ENCODE peak calls at places on chromosomes 7 and 10, in nine cellular contexts. One of them, this sample, is unnamed.

GRCh38 chr7:139060838-139061237 is 25.0 kb upstream of the ZC3HAV1L start:
- DNase-seq in HTR-8/SVneo: no peak
- DNase-seq in T-helper 9 cell: no peak
- DNase-seq in tibial artery: no peak
- DNase-seq in stimulated activated CD8-positive, alpha-beta memory T cell treated with anti-CD3 and anti-CD28 coated beads, Interleukin-12 subunit alpha, Interleukin-12 subunit beta, amount 100 ng/mL, for 4 hours: no peak
- DNase-seq in activated naive CD4-positive, alpha-beta T cell treated with anti-CD3 and anti-CD28 coated beads, Interleukin-2, amount 50 U/mL, for 16 hours: no peak
- DNase-seq in cardiac muscle cell: no peak
- DNase-seq in adipocyte: peak
- DNase-seq in fibroblast of gingiva: no peak
- DNase-seq in this sample: no peak

GRCh38 chr10:34489973-34490372 is 325.1 kb downstream of the PARD3 start:
- DNase-seq in HTR-8/SVneo: peak
- DNase-seq in T-helper 9 cell: no peak
- DNase-seq in tibial artery: no peak
- DNase-seq in stimulated activated CD8-positive, alpha-beta memory T cell treated with anti-CD3 and anti-CD28 coated beads, Interleukin-12 subunit alpha, Interleukin-12 subunit beta, amount 100 ng/mL, for 4 hours: no peak
- DNase-seq in activated naive CD4-positive, alpha-beta T cell treated with anti-CD3 and anti-CD28 coated beads, Interleukin-2, amount 50 U/mL, for 16 hours: no peak
- DNase-seq in cardiac muscle cell: peak
- DNase-seq in adipocyte: peak
- DNase-seq in fibroblast of gingiva: peak
- DNase-seq in this sample: no peak

GRCh38 chr7:43511029-43511428 is 71.9 kb upstream of the STK17A start:
- DNase-seq in HTR-8/SVneo: no peak
- DNase-seq in T-helper 9 cell: no peak
- DNase-seq in tibial artery: no peak
- DNase-seq in stimulated activated CD8-positive, alpha-beta memory T cell treated with anti-CD3 and anti-CD28 coated beads, Interleukin-12 subunit alpha, Interleukin-12 subunit beta, amount 100 ng/mL, for 4 hours: no peak
- DNase-seq in activated naive CD4-positive, alpha-beta T cell treated with anti-CD3 and anti-CD28 coated beads, Interleukin-2, amount 50 U/mL, for 16 hours: no peak
- DNase-seq in cardiac muscle cell: no peak
- DNase-seq in adipocyte: no peak
- DNase-seq in fibroblast of gingiva: no peak
- DNase-seq in this sample: no peak

GRCh38 chr10:100612601-100613595 is 77.2 kb downstream of the HIF1AN start:
- DNase-seq in HTR-8/SVneo: no peak
- DNase-seq in T-helper 9 cell: no peak
- DNase-seq in tibial artery: no peak
- DNase-seq in stimulated activated CD8-positive, alpha-beta memory T cell treated with anti-CD3 and anti-CD28 coated beads, Interleukin-12 subunit alpha, Interleukin-12 subunit beta, amount 100 ng/mL, for 4 hours: no peak
- DNase-seq in activated naive CD4-positive, alpha-beta T cell treated with anti-CD3 and anti-CD28 coated beads, Interleukin-2, amount 50 U/mL, for 16 hours: no peak
- DNase-seq in cardiac muscle cell: no peak
- DNase-seq in adipocyte: no peak
- DNase-seq in fibroblast of gingiva: no peak
- DNase-seq in this sample: no peak

GRCh38 chr7:13448243-13448642 is 541.2 kb downstream of the ETV1 start:
- DNase-seq in HTR-8/SVneo: no peak
- DNase-seq in T-helper 9 cell: no peak
- DNase-seq in tibial artery: no peak
- DNase-seq in stimulated activated CD8-positive, alpha-beta memory T cell treated with anti-CD3 and anti-CD28 coated beads, Interleukin-12 subunit alpha, Interleukin-12 subunit beta, amount 100 ng/mL, for 4 hours: no peak
- DNase-seq in activated naive CD4-positive, alpha-beta T cell treated with anti-CD3 and anti-CD28 coated beads, Interleukin-2, amount 50 U/mL, for 16 hours: no peak
- DNase-seq in cardiac muscle cell: no peak
- DNase-seq in adipocyte: no peak
- DNase-seq in fibroblast of gingiva: no peak
- DNase-seq in this sample: no peak

GRCh38 chr10:70477661-70478162 is 855 bp upstream of the PALD1 start:
- DNase-seq in HTR-8/SVneo: no peak
- DNase-seq in T-helper 9 cell: peak
- DNase-seq in tibial artery: no peak
- DNase-seq in stimulated activated CD8-positive, alpha-beta memory T cell treated with anti-CD3 and anti-CD28 coated beads, Interleukin-12 subunit alpha, Interleukin-12 subunit beta, amount 100 ng/mL, for 4 hours: peak
- DNase-seq in activated naive CD4-positive, alpha-beta T cell treated with anti-CD3 and anti-CD28 coated beads, Interleukin-2, amount 50 U/mL, for 16 hours: peak
- DNase-seq in cardiac muscle cell: peak
- DNase-seq in adipocyte: no peak
- DNase-seq in fibroblast of gingiva: no peak
- DNase-seq in this sample: peak

GRCh38 chr7:100266576-100267354 is 40.7 kb upstream of the SPDYE3 start:
- DNase-seq in HTR-8/SVneo: no peak
- DNase-seq in T-helper 9 cell: no peak
- DNase-seq in tibial artery: no peak
- DNase-seq in stimulated activated CD8-positive, alpha-beta memory T cell treated with anti-CD3 and anti-CD28 coated beads, Interleukin-12 subunit alpha, Interleukin-12 subunit beta, amount 100 ng/mL, for 4 hours: no peak
- DNase-seq in activated naive CD4-positive, alpha-beta T cell treated with anti-CD3 and anti-CD28 coated beads, Interleukin-2, amount 50 U/mL, for 16 hours: no peak
- DNase-seq in cardiac muscle cell: no peak
- DNase-seq in adipocyte: no peak
- DNase-seq in fibroblast of gingiva: no peak
- DNase-seq in this sample: no peak

GRCh38 chr7:50306491-50307367 is 2.2 kb downstream of the IKZF1 start:
- DNase-seq in HTR-8/SVneo: no peak
- DNase-seq in T-helper 9 cell: no peak
- DNase-seq in tibial artery: no peak
- DNase-seq in stimulated activated CD8-positive, alpha-beta memory T cell treated with anti-CD3 and anti-CD28 coated beads, Interleukin-12 subunit alpha, Interleukin-12 subunit beta, amount 100 ng/mL, for 4 hours: no peak
- DNase-seq in activated naive CD4-positive, alpha-beta T cell treated with anti-CD3 and anti-CD28 coated beads, Interleukin-2, amount 50 U/mL, for 16 hours: no peak
- DNase-seq in cardiac muscle cell: no peak
- DNase-seq in adipocyte: no peak
- DNase-seq in fibroblast of gingiva: no peak
- DNase-seq in this sample: no peak

GRCh38 chr10:20369863-20370736 is 527.0 kb downstream of the NEBL start:
- DNase-seq in HTR-8/SVneo: no peak
- DNase-seq in T-helper 9 cell: no peak
- DNase-seq in tibial artery: no peak
- DNase-seq in stimulated activated CD8-positive, alpha-beta memory T cell treated with anti-CD3 and anti-CD28 coated beads, Interleukin-12 subunit alpha, Interleukin-12 subunit beta, amount 100 ng/mL, for 4 hours: no peak
- DNase-seq in activated naive CD4-positive, alpha-beta T cell treated with anti-CD3 and anti-CD28 coated beads, Interleukin-2, amount 50 U/mL, for 16 hours: no peak
- DNase-seq in cardiac muscle cell: no peak
- DNase-seq in adipocyte: no peak
- DNase-seq in fibroblast of gingiva: no peak
- DNase-seq in this sample: no peak

GRCh38 chr10:124296121-124296812 is 122.5 kb downstream of the OAT start:
- DNase-seq in HTR-8/SVneo: no peak
- DNase-seq in T-helper 9 cell: no peak
- DNase-seq in tibial artery: no peak
- DNase-seq in stimulated activated CD8-positive, alpha-beta memory T cell treated with anti-CD3 and anti-CD28 coated beads, Interleukin-12 subunit alpha, Interleukin-12 subunit beta, amount 100 ng/mL, for 4 hours: no peak
- DNase-seq in activated naive CD4-positive, alpha-beta T cell treated with anti-CD3 and anti-CD28 coated beads, Interleukin-2, amount 50 U/mL, for 16 hours: no peak
- DNase-seq in cardiac muscle cell: peak
- DNase-seq in adipocyte: peak
- DNase-seq in fibroblast of gingiva: peak
- DNase-seq in this sample: no peak

GRCh38 chr10:49417311-49418052 is 21.6 kb upstream of the DRGX start:
- DNase-seq in HTR-8/SVneo: no peak
- DNase-seq in T-helper 9 cell: no peak
- DNase-seq in tibial artery: no peak
- DNase-seq in stimulated activated CD8-positive, alpha-beta memory T cell treated with anti-CD3 and anti-CD28 coated beads, Interleukin-12 subunit alpha, Interleukin-12 subunit beta, amount 100 ng/mL, for 4 hours: no peak
- DNase-seq in activated naive CD4-positive, alpha-beta T cell treated with anti-CD3 and anti-CD28 coated beads, Interleukin-2, amount 50 U/mL, for 16 hours: no peak
- DNase-seq in cardiac muscle cell: no peak
- DNase-seq in adipocyte: no peak
- DNase-seq in fibroblast of gingiva: no peak
- DNase-seq in this sample: no peak

GRCh38 chr10:97879241-97879640 is 29.6 kb downstream of the GOLGA7B start:
- DNase-seq in HTR-8/SVneo: no peak
- DNase-seq in T-helper 9 cell: no peak
- DNase-seq in tibial artery: no peak
- DNase-seq in stimulated activated CD8-positive, alpha-beta memory T cell treated with anti-CD3 and anti-CD28 coated beads, Interleukin-12 subunit alpha, Interleukin-12 subunit beta, amount 100 ng/mL, for 4 hours: no peak
- DNase-seq in activated naive CD4-positive, alpha-beta T cell treated with anti-CD3 and anti-CD28 coated beads, Interleukin-2, amount 50 U/mL, for 16 hours: no peak
- DNase-seq in cardiac muscle cell: no peak
- DNase-seq in adipocyte: no peak
- DNase-seq in fibroblast of gingiva: no peak
- DNase-seq in this sample: no peak

GRCh38 chr10:58754419-58755180 is 241.9 kb downstream of the BICC1 start:
- DNase-seq in HTR-8/SVneo: no peak
- DNase-seq in T-helper 9 cell: no peak
- DNase-seq in tibial artery: no peak
- DNase-seq in stimulated activated CD8-positive, alpha-beta memory T cell treated with anti-CD3 and anti-CD28 coated beads, Interleukin-12 subunit alpha, Interleukin-12 subunit beta, amount 100 ng/mL, for 4 hours: no peak
- DNase-seq in activated naive CD4-positive, alpha-beta T cell treated with anti-CD3 and anti-CD28 coated beads, Interleukin-2, amount 50 U/mL, for 16 hours: no peak
- DNase-seq in cardiac muscle cell: no peak
- DNase-seq in adipocyte: peak
- DNase-seq in fibroblast of gingiva: peak
- DNase-seq in this sample: no peak

GRCh38 chr10:1043532-1043995 is 5.4 kb downstream of the IDI1 start:
- DNase-seq in HTR-8/SVneo: no peak
- DNase-seq in T-helper 9 cell: no peak
- DNase-seq in tibial artery: peak
- DNase-seq in stimulated activated CD8-positive, alpha-beta memory T cell treated with anti-CD3 and anti-CD28 coated beads, Interleukin-12 subunit alpha, Interleukin-12 subunit beta, amount 100 ng/mL, for 4 hours: no peak
- DNase-seq in activated naive CD4-positive, alpha-beta T cell treated with anti-CD3 and anti-CD28 coated beads, Interleukin-2, amount 50 U/mL, for 16 hours: no peak
- DNase-seq in cardiac muscle cell: no peak
- DNase-seq in adipocyte: no peak
- DNase-seq in fibroblast of gingiva: no peak
- DNase-seq in this sample: peak

GRCh38 chr7:91850455-91850854 is 30.0 kb downstream of the MTERF1 start:
- DNase-seq in HTR-8/SVneo: no peak
- DNase-seq in T-helper 9 cell: no peak
- DNase-seq in tibial artery: no peak
- DNase-seq in stimulated activated CD8-positive, alpha-beta memory T cell treated with anti-CD3 and anti-CD28 coated beads, Interleukin-12 subunit alpha, Interleukin-12 subunit beta, amount 100 ng/mL, for 4 hours: no peak
- DNase-seq in activated naive CD4-positive, alpha-beta T cell treated with anti-CD3 and anti-CD28 coated beads, Interleukin-2, amount 50 U/mL, for 16 hours: no peak
- DNase-seq in cardiac muscle cell: peak
- DNase-seq in adipocyte: peak
- DNase-seq in fibroblast of gingiva: no peak
- DNase-seq in this sample: no peak

GRCh38 chr10:99775850-99776249 is 6.6 kb upstream of the ABCC2 start:
- DNase-seq in HTR-8/SVneo: peak
- DNase-seq in T-helper 9 cell: no peak
- DNase-seq in tibial artery: no peak
- DNase-seq in stimulated activated CD8-positive, alpha-beta memory T cell treated with anti-CD3 and anti-CD28 coated beads, Interleukin-12 subunit alpha, Interleukin-12 subunit beta, amount 100 ng/mL, for 4 hours: no peak
- DNase-seq in activated naive CD4-positive, alpha-beta T cell treated with anti-CD3 and anti-CD28 coated beads, Interleukin-2, amount 50 U/mL, for 16 hours: no peak
- DNase-seq in cardiac muscle cell: peak
- DNase-seq in adipocyte: peak
- DNase-seq in fibroblast of gingiva: peak
- DNase-seq in this sample: no peak

GRCh38 chr10:84179059-84179710 is 5.6 kb downstream of the GPR15LG start:
- DNase-seq in HTR-8/SVneo: no peak
- DNase-seq in T-helper 9 cell: no peak
- DNase-seq in tibial artery: no peak
- DNase-seq in stimulated activated CD8-positive, alpha-beta memory T cell treated with anti-CD3 and anti-CD28 coated beads, Interleukin-12 subunit alpha, Interleukin-12 subunit beta, amount 100 ng/mL, for 4 hours: no peak
- DNase-seq in activated naive CD4-positive, alpha-beta T cell treated with anti-CD3 and anti-CD28 coated beads, Interleukin-2, amount 50 U/mL, for 16 hours: no peak
- DNase-seq in cardiac muscle cell: peak
- DNase-seq in adipocyte: peak
- DNase-seq in fibroblast of gingiva: peak
- DNase-seq in this sample: peak

GRCh38 chr7:141276031-141276430 is 202.2 kb downstream of the TMEM178B start:
- DNase-seq in HTR-8/SVneo: no peak
- DNase-seq in T-helper 9 cell: no peak
- DNase-seq in tibial artery: no peak
- DNase-seq in stimulated activated CD8-positive, alpha-beta memory T cell treated with anti-CD3 and anti-CD28 coated beads, Interleukin-12 subunit alpha, Interleukin-12 subunit beta, amount 100 ng/mL, for 4 hours: no peak
- DNase-seq in activated naive CD4-positive, alpha-beta T cell treated with anti-CD3 and anti-CD28 coated beads, Interleukin-2, amount 50 U/mL, for 16 hours: no peak
- DNase-seq in cardiac muscle cell: no peak
- DNase-seq in adipocyte: no peak
- DNase-seq in fibroblast of gingiva: no peak
- DNase-seq in this sample: no peak

GRCh38 chr10:73926152-73926764 is 15.3 kb downstream of the PLAU start:
- DNase-seq in HTR-8/SVneo: no peak
- DNase-seq in T-helper 9 cell: no peak
- DNase-seq in tibial artery: peak
- DNase-seq in stimulated activated CD8-positive, alpha-beta memory T cell treated with anti-CD3 and anti-CD28 coated beads, Interleukin-12 subunit alpha, Interleukin-12 subunit beta, amount 100 ng/mL, for 4 hours: no peak
- DNase-seq in activated naive CD4-positive, alpha-beta T cell treated with anti-CD3 and anti-CD28 coated beads, Interleukin-2, amount 50 U/mL, for 16 hours: no peak
- DNase-seq in cardiac muscle cell: no peak
- DNase-seq in adipocyte: no peak
- DNase-seq in fibroblast of gingiva: no peak
- DNase-seq in this sample: no peak

GRCh38 chr10:35770817-35771355 is 128.8 kb upstream of the FZD8 start:
- DNase-seq in HTR-8/SVneo: no peak
- DNase-seq in T-helper 9 cell: no peak
- DNase-seq in tibial artery: no peak
- DNase-seq in stimulated activated CD8-positive, alpha-beta memory T cell treated with anti-CD3 and anti-CD28 coated beads, Interleukin-12 subunit alpha, Interleukin-12 subunit beta, amount 100 ng/mL, for 4 hours: no peak
- DNase-seq in activated naive CD4-positive, alpha-beta T cell treated with anti-CD3 and anti-CD28 coated beads, Interleukin-2, amount 50 U/mL, for 16 hours: no peak
- DNase-seq in cardiac muscle cell: no peak
- DNase-seq in adipocyte: no peak
- DNase-seq in fibroblast of gingiva: no peak
- DNase-seq in this sample: no peak

GRCh38 chr10:92640110-92640509 is 47.2 kb downstream of the KIF11 start:
- DNase-seq in HTR-8/SVneo: no peak
- DNase-seq in T-helper 9 cell: no peak
- DNase-seq in tibial artery: no peak
- DNase-seq in stimulated activated CD8-positive, alpha-beta memory T cell treated with anti-CD3 and anti-CD28 coated beads, Interleukin-12 subunit alpha, Interleukin-12 subunit beta, amount 100 ng/mL, for 4 hours: no peak
- DNase-seq in activated naive CD4-positive, alpha-beta T cell treated with anti-CD3 and anti-CD28 coated beads, Interleukin-2, amount 50 U/mL, for 16 hours: no peak
- DNase-seq in cardiac muscle cell: peak
- DNase-seq in adipocyte: peak
- DNase-seq in fibroblast of gingiva: peak
- DNase-seq in this sample: no peak

GRCh38 chr7:4797858-4798705 is 22.7 kb downstream of the AP5Z1 start:
- DNase-seq in HTR-8/SVneo: peak
- DNase-seq in T-helper 9 cell: peak
- DNase-seq in tibial artery: no peak
- DNase-seq in stimulated activated CD8-positive, alpha-beta memory T cell treated with anti-CD3 and anti-CD28 coated beads, Interleukin-12 subunit alpha, Interleukin-12 subunit beta, amount 100 ng/mL, for 4 hours: peak
- DNase-seq in activated naive CD4-positive, alpha-beta T cell treated with anti-CD3 and anti-CD28 coated beads, Interleukin-2, amount 50 U/mL, for 16 hours: peak
- DNase-seq in cardiac muscle cell: peak
- DNase-seq in adipocyte: peak
- DNase-seq in fibroblast of gingiva: peak
- DNase-seq in this sample: peak

GRCh38 chr7:38291117-38291647 is 17.7 kb upstream of the TARP start:
- DNase-seq in HTR-8/SVneo: no peak
- DNase-seq in T-helper 9 cell: no peak
- DNase-seq in tibial artery: no peak
- DNase-seq in stimulated activated CD8-positive, alpha-beta memory T cell treated with anti-CD3 and anti-CD28 coated beads, Interleukin-12 subunit alpha, Interleukin-12 subunit beta, amount 100 ng/mL, for 4 hours: no peak
- DNase-seq in activated naive CD4-positive, alpha-beta T cell treated with anti-CD3 and anti-CD28 coated beads, Interleukin-2, amount 50 U/mL, for 16 hours: no peak
- DNase-seq in cardiac muscle cell: no peak
- DNase-seq in adipocyte: no peak
- DNase-seq in fibroblast of gingiva: no peak
- DNase-seq in this sample: no peak

GRCh38 chr7:40726559-40726958 is 591.8 kb downstream of the SUGCT start:
- DNase-seq in HTR-8/SVneo: no peak
- DNase-seq in T-helper 9 cell: no peak
- DNase-seq in tibial artery: no peak
- DNase-seq in stimulated activated CD8-positive, alpha-beta memory T cell treated with anti-CD3 and anti-CD28 coated beads, Interleukin-12 subunit alpha, Interleukin-12 subunit beta, amount 100 ng/mL, for 4 hours: no peak
- DNase-seq in activated naive CD4-positive, alpha-beta T cell treated with anti-CD3 and anti-CD28 coated beads, Interleukin-2, amount 50 U/mL, for 16 hours: no peak
- DNase-seq in cardiac muscle cell: no peak
- DNase-seq in adipocyte: no peak
- DNase-seq in fibroblast of gingiva: no peak
- DNase-seq in this sample: no peak

GRCh38 chr7:112067609-112068540 is 138.3 kb downstream of the DOCK4 start:
- DNase-seq in HTR-8/SVneo: no peak
- DNase-seq in T-helper 9 cell: no peak
- DNase-seq in tibial artery: no peak
- DNase-seq in stimulated activated CD8-positive, alpha-beta memory T cell treated with anti-CD3 and anti-CD28 coated beads, Interleukin-12 subunit alpha, Interleukin-12 subunit beta, amount 100 ng/mL, for 4 hours: no peak
- DNase-seq in activated naive CD4-positive, alpha-beta T cell treated with anti-CD3 and anti-CD28 coated beads, Interleukin-2, amount 50 U/mL, for 16 hours: no peak
- DNase-seq in cardiac muscle cell: no peak
- DNase-seq in adipocyte: no peak
- DNase-seq in fibroblast of gingiva: no peak
- DNase-seq in this sample: no peak

GRCh38 chr7:152344253-152344652 is 91.5 kb downstream of the KMT2C start:
- DNase-seq in HTR-8/SVneo: no peak
- DNase-seq in T-helper 9 cell: no peak
- DNase-seq in tibial artery: no peak
- DNase-seq in stimulated activated CD8-positive, alpha-beta memory T cell treated with anti-CD3 and anti-CD28 coated beads, Interleukin-12 subunit alpha, Interleukin-12 subunit beta, amount 100 ng/mL, for 4 hours: no peak
- DNase-seq in activated naive CD4-positive, alpha-beta T cell treated with anti-CD3 and anti-CD28 coated beads, Interleukin-2, amount 50 U/mL, for 16 hours: no peak
- DNase-seq in cardiac muscle cell: no peak
- DNase-seq in adipocyte: no peak
- DNase-seq in fibroblast of gingiva: no peak
- DNase-seq in this sample: no peak

GRCh38 chr7:22765609-22766008 is 38.6 kb downstream of the IL6 start:
- DNase-seq in HTR-8/SVneo: no peak
- DNase-seq in T-helper 9 cell: no peak
- DNase-seq in tibial artery: no peak
- DNase-seq in stimulated activated CD8-positive, alpha-beta memory T cell treated with anti-CD3 and anti-CD28 coated beads, Interleukin-12 subunit alpha, Interleukin-12 subunit beta, amount 100 ng/mL, for 4 hours: no peak
- DNase-seq in activated naive CD4-positive, alpha-beta T cell treated with anti-CD3 and anti-CD28 coated beads, Interleukin-2, amount 50 U/mL, for 16 hours: no peak
- DNase-seq in cardiac muscle cell: no peak
- DNase-seq in adipocyte: no peak
- DNase-seq in fibroblast of gingiva: no peak
- DNase-seq in this sample: no peak

GRCh38 chr10:57675125-57675524 is 592.6 kb downstream of the IPMK start:
- DNase-seq in HTR-8/SVneo: no peak
- DNase-seq in T-helper 9 cell: no peak
- DNase-seq in tibial artery: no peak
- DNase-seq in stimulated activated CD8-positive, alpha-beta memory T cell treated with anti-CD3 and anti-CD28 coated beads, Interleukin-12 subunit alpha, Interleukin-12 subunit beta, amount 100 ng/mL, for 4 hours: no peak
- DNase-seq in activated naive CD4-positive, alpha-beta T cell treated with anti-CD3 and anti-CD28 coated beads, Interleukin-2, amount 50 U/mL, for 16 hours: no peak
- DNase-seq in cardiac muscle cell: no peak
- DNase-seq in adipocyte: no peak
- DNase-seq in fibroblast of gingiva: no peak
- DNase-seq in this sample: no peak

GRCh38 chr10:91607661-91608442 is 25.0 kb downstream of the PPP1R3C start:
- DNase-seq in HTR-8/SVneo: no peak
- DNase-seq in T-helper 9 cell: no peak
- DNase-seq in tibial artery: no peak
- DNase-seq in stimulated activated CD8-positive, alpha-beta memory T cell treated with anti-CD3 and anti-CD28 coated beads, Interleukin-12 subunit alpha, Interleukin-12 subunit beta, amount 100 ng/mL, for 4 hours: no peak
- DNase-seq in activated naive CD4-positive, alpha-beta T cell treated with anti-CD3 and anti-CD28 coated beads, Interleukin-2, amount 50 U/mL, for 16 hours: no peak
- DNase-seq in cardiac muscle cell: peak
- DNase-seq in adipocyte: no peak
- DNase-seq in fibroblast of gingiva: no peak
- DNase-seq in this sample: no peak

GRCh38 chr10:46068117-46068516 is 22.0 kb upstream of the MSMB start:
- DNase-seq in HTR-8/SVneo: no peak
- DNase-seq in T-helper 9 cell: no peak
- DNase-seq in tibial artery: no peak
- DNase-seq in stimulated activated CD8-positive, alpha-beta memory T cell treated with anti-CD3 and anti-CD28 coated beads, Interleukin-12 subunit alpha, Interleukin-12 subunit beta, amount 100 ng/mL, for 4 hours: no peak
- DNase-seq in activated naive CD4-positive, alpha-beta T cell treated with anti-CD3 and anti-CD28 coated beads, Interleukin-2, amount 50 U/mL, for 16 hours: no peak
- DNase-seq in cardiac muscle cell: no peak
- DNase-seq in adipocyte: no peak
- DNase-seq in fibroblast of gingiva: no peak
- DNase-seq in this sample: no peak

GRCh38 chr10:17214991-17215781 is 12.9 kb upstream of the VIM start:
- DNase-seq in HTR-8/SVneo: no peak
- DNase-seq in T-helper 9 cell: no peak
- DNase-seq in tibial artery: no peak
- DNase-seq in stimulated activated CD8-positive, alpha-beta memory T cell treated with anti-CD3 and anti-CD28 coated beads, Interleukin-12 subunit alpha, Interleukin-12 subunit beta, amount 100 ng/mL, for 4 hours: no peak
- DNase-seq in activated naive CD4-positive, alpha-beta T cell treated with anti-CD3 and anti-CD28 coated beads, Interleukin-2, amount 50 U/mL, for 16 hours: no peak
- DNase-seq in cardiac muscle cell: peak
- DNase-seq in adipocyte: peak
- DNase-seq in fibroblast of gingiva: peak
- DNase-seq in this sample: no peak

This sample was measured in activated B cell treated with CpG ODN at 0.5 μM for 24 hours.